ENCODE peak calls at places on chromosomes 3 and 15, in eight cellular contexts. S is activated T-cell treated with anti-CD3 and anti-CD28 coated beads, Interleukin-2, amount 50 U/mL, for 24 hours; G is NCI-H1436; B is Calu3; R is stimulated activated effector memory CD8-positive, alpha-beta T cell treated with anti-CD3 and anti-CD28 coated beads, Interleukin-12 subunit alpha, Interleukin-12 subunit beta, amount 100 ng/mL, for 72 hours; Q is HepG2; T is epithelial cell of esophagus; J is D341Med. E is an unnamed sample.

GRCh38 chr3:115227046-115227445 is 80.0 kb upstream of the ZBTB20 start:
- DNase-seq in S (no peak), R (no peak), T (no peak), J (no peak), B (no peak), Q (no peak), G (no peak), E (no peak)

GRCh38 chr15:91911878-91912277 is 58.4 kb downstream of the SLCO3A1 start:
- DNase-seq in B (no peak), Q (no peak), T (no peak), R (no peak), J (no peak), G (no peak), S (no peak), E (no peak)

GRCh38 chr3:39166134-39166710 is 12.8 kb upstream of the CSRNP1 start:
- DNase-seq in J (no peak), G (no peak), T (peak), S (no peak), R (no peak), B (no peak), Q (no peak), E (no peak)

GRCh38 chr3:159763466-159764210 is 225.0 kb upstream of the IL12A start:
- DNase-seq in R (peak), G (peak), Q (no peak), B (peak), J (peak), T (peak), S (peak), E (peak)

GRCh38 chr3:3664916-3665315 is 134.3 kb upstream of the LRRN1 start:
- DNase-seq in G (no peak), T (peak), R (no peak), J (no peak), B (peak), S (no peak), Q (no peak), E (no peak)

GRCh38 chr3:155957412-155957880 is 87.0 kb downstream of the GMPS start:
- DNase-seq in Q (no peak), T (no peak), G (no peak), S (no peak), R (no peak), B (no peak), J (no peak), E (no peak)

GRCh38 chr3:89851974-89852621 is 744.7 kb downstream of the EPHA3 start:
- DNase-seq in Q (peak), G (no peak), B (peak), S (no peak), R (no peak), J (peak), T (peak), E (no peak)

GRCh38 chr3:37272743-37273142 is 98.4 kb upstream of the LRRFIP2 start:
- DNase-seq in R (no peak), G (no peak), T (peak), J (no peak), Q (no peak), B (no peak), S (no peak), E (no peak)

GRCh38 chr3:193790086-193790990 is 197.3 kb downstream of the OPA1 start:
- DNase-seq in T (no peak), J (no peak), G (no peak), R (no peak), S (no peak), Q (no peak), B (no peak), E (no peak)

GRCh38 chr3:107680698-107681097 is 157.9 kb downstream of the BBX start:
- DNase-seq in B (no peak), G (no peak), T (no peak), R (no peak), Q (no peak), S (no peak), J (no peak), E (no peak)

GRCh38 chr3:108970561-108970960 is 16.9 kb upstream of the GUCA1C start:
- DNase-seq in G (no peak), Q (no peak), B (no peak), S (no peak), J (no peak), T (no peak), R (no peak), E (no peak)

GRCh38 chr3:851098-851790 is 241.6 kb upstream of the CNTN6 start:
- DNase-seq in J (no peak), T (peak), S (no peak), R (no peak), Q (no peak), G (no peak), B (peak), E (no peak)

GRCh38 chr3:94513600-94513999 is 450.7 kb downstream of the NSUN3 start:
- DNase-seq in B (no peak), J (no peak), R (no peak), S (no peak), Q (no peak), T (no peak), G (no peak), E (no peak)

GRCh38 chr3:149160754-149161289 is 31.4 kb downstream of the HPS3 start:
- DNase-seq in T (no peak), Q (no peak), B (no peak), J (no peak), R (no peak), S (no peak), G (no peak), E (no peak)

GRCh38 chr3:23159929-23160328 is 43.2 kb upstream of the UBE2E2 start:
- DNase-seq in S (no peak), B (no peak), R (no peak), T (peak), G (no peak), Q (no peak), J (no peak), E (no peak)

GRCh38 chr3:65398953-65399352 is 639.8 kb downstream of the MAGI1 start:
- DNase-seq in S (no peak), Q (no peak), B (no peak), R (no peak), T (peak), G (no peak), J (no peak), E (no peak)

GRCh38 chr3:72152551-72153476 is 367.9 kb upstream of the PROK2 start:
- DNase-seq in S (no peak), R (no peak), G (no peak), J (peak), T (peak), Q (peak), B (peak), E (no peak)

GRCh38 chr3:179666030-179666429 is 13.2 kb downstream of the USP13 start:
- DNase-seq in G (no peak), R (no peak), T (no peak), B (no peak), Q (no peak), S (no peak), J (no peak), E (no peak)

GRCh38 chr3:128698211-128699011 is 27.6 kb upstream of the RAB7A start:
- DNase-seq in T (peak), S (peak), Q (no peak), G (no peak), B (peak), J (peak), R (no peak), E (peak)

GRCh38 chr15:96514607-96515285 is 184.2 kb downstream of the NR2F2 start:
- DNase-seq in S (no peak), B (peak), R (no peak), J (no peak), Q (no peak), T (no peak), G (no peak), E (no peak)

GRCh38 chr15:89495638-89496145 is 691 bp downstream of the RHCG start:
- DNase-seq in T (peak), G (no peak), S (peak), B (no peak), J (no peak), R (no peak), Q (no peak), E (no peak)

GRCh38 chr3:187759601-187760000 is 14.3 kb upstream of the BCL6 start:
- DNase-seq in R (no peak), B (no peak), G (no peak), J (no peak), T (no peak), S (no peak), Q (no peak), E (no peak)

GRCh38 chr3:94106268-94106667 is 43.4 kb downstream of the NSUN3 start:
- DNase-seq in Q (no peak), G (no peak), R (no peak), B (no peak), T (no peak), S (no peak), J (no peak), E (no peak)

GRCh38 chr3:140920029-140920428 is 21.6 kb upstream of the SLC25A36 start:
- DNase-seq in R (no peak), B (no peak), J (no peak), G (no peak), T (peak), S (no peak), Q (no peak), E (no peak)

GRCh38 chr3:159852821-159853505 is 135.7 kb upstream of the IL12A start:
- DNase-seq in R (no peak), Q (no peak), T (peak), J (no peak), G (no peak), S (no peak), B (peak), E (no peak)

GRCh38 chr15:59835801-59836200 is 146.7 kb upstream of the BNIP2 start:
- DNase-seq in R (no peak), T (no peak), B (no peak), Q (no peak), G (no peak), S (no peak), J (no peak), E (no peak)

GRCh38 chr3:111080357-111080937 is 8.8 kb downstream of the NECTIN3 start:
- DNase-seq in R (no peak), G (peak), J (peak), B (no peak), Q (peak), T (peak), S (no peak), E (no peak)

GRCh38 chr3:172208586-172209332 is 169.4 kb downstream of the FNDC3B start:
- DNase-seq in J (no peak), S (no peak), T (peak), Q (no peak), G (no peak), R (no peak), B (no peak), E (no peak)

GRCh38 chr15:31374489-31374888 is 47.9 kb downstream of the KLF13 start:
- DNase-seq in R (no peak), J (no peak), Q (no peak), B (no peak), T (no peak), G (no peak), S (no peak), E (no peak)

GRCh38 chr3:129597792-129598381 is 8.6 kb downstream of the PLXND1 start:
- DNase-seq in B (no peak), S (no peak), G (no peak), Q (no peak), R (no peak), T (no peak), J (no peak), E (no peak)

GRCh38 chr3:55770077-55770476 is 283.0 kb upstream of the WNT5A start:
- DNase-seq in Q (no peak), B (no peak), J (no peak), T (no peak), S (no peak), R (no peak), G (no peak), E (no peak)